ENCODE peak calls at places on chromosomes 11 and 22, in six cellular contexts. H is SK-N-SH, Y is amygdala, B is DMS 273 treated with DMSO at 0.1 percent for 48 hours, G is aorta, K is lower leg skin. O is an unnamed sample.

GRCh38 chr11:92993004-92993403 is 23.6 kb downstream of the MTNR1B start:
- DNase-seq in K (no peak), Y (no peak), H (no peak), B (no peak), G (no peak), O (no peak)

GRCh38 chr11:98062714-98063113 is 958.0 kb upstream of the CNTN5 start:
- DNase-seq in B (no peak), G (no peak), K (no peak), H (no peak), Y (no peak), O (no peak)

GRCh38 chr11:130434521-130435223 is 6.3 kb upstream of the ADAMTS8 start:
- DNase-seq in K (peak; percentile 68), B (peak; percentile 33), Y (peak; percentile 52), G (peak; percentile 84), H (peak; percentile 78), O (peak; percentile 79)

GRCh38 chr11:375065-376025 is 6.0 kb downstream of the B4GALNT4 start:
- DNase-seq in B (no peak), K (no peak), Y (no peak), H (peak; percentile 43), G (no peak), O (no peak)

GRCh38 chr11:81915045-81915444 is 818.6 kb downstream of the FAM181B start:
- DNase-seq in B (no peak), H (no peak), Y (no peak), K (no peak), G (peak; percentile 46), O (no peak)

GRCh38 chr22:19062139-19062789 is 59.9 kb downstream of the DGCR2 start:
- DNase-seq in B (no peak), K (no peak), Y (no peak), H (no peak), G (no peak), O (no peak)

GRCh38 chr22:22070371-22070824 is 87.8 kb upstream of the TOP3B start:
- DNase-seq in K (no peak), G (no peak), H (no peak), B (no peak), Y (no peak), O (no peak)

GRCh38 chr11:1165256-1166041 is 7.7 kb downstream of the MUC5AC start:
- DNase-seq in Y (no peak), H (peak; percentile 30), K (no peak), G (no peak), B (no peak), O (no peak)

GRCh38 chr11:91164452-91164822 is 941.6 kb upstream of the CHORDC1 start:
- DNase-seq in K (no peak), H (no peak), Y (no peak), G (no peak), B (no peak), O (no peak)

GRCh38 chr11:35267504-35267903 is 128.5 kb downstream of the CD44 start:
- DNase-seq in G (no peak), B (no peak), Y (no peak), H (no peak), K (no peak), O (peak; percentile 51)

GRCh38 chr11:130204703-130205095 is 45.1 kb downstream of the ST14 start:
- DNase-seq in H (no peak), K (no peak), B (no peak), G (no peak), Y (no peak), O (no peak)

GRCh38 chr11:45606514-45607024 is 58.9 kb downstream of the CHST1 start:
- DNase-seq in K (no peak), H (peak; percentile 38), Y (peak; percentile 20), G (no peak), B (no peak), O (no peak)

GRCh38 chr11:69127091-69127850 is 28.5 kb upstream of the SMIM38 start:
- DNase-seq in Y (peak; percentile 22), G (peak; percentile 77), K (no peak), H (no peak), B (no peak), O (no peak)

GRCh38 chr11:62245271-62245753 is 3.3 kb downstream of the SCGB1D2 start:
- DNase-seq in Y (no peak), B (no peak), H (peak; percentile 20), K (no peak), G (no peak), O (no peak)

GRCh38 chr11:79940976-79941735 is 500.3 kb upstream of the TENM4 start:
- DNase-seq in Y (no peak), B (no peak), H (no peak), G (no peak), K (no peak), O (no peak)

GRCh38 chr11:9565822-9566560 is 7.5 kb upstream of the WEE1 start:
- DNase-seq in K (peak; percentile 87), Y (no peak), H (peak; percentile 16), B (peak; percentile 50), G (peak; percentile 68), O (peak; percentile 100)

GRCh38 chr11:116276051-116277044 is 496.4 kb downstream of the BUD13 start:
- DNase-seq in G (peak; percentile 71), H (peak; percentile 83), K (no peak), B (no peak), Y (peak; percentile 75), O (peak; percentile 14)

GRCh38 chr11:119739021-119739703 is 10.2 kb upstream of the NECTIN1 start:
- DNase-seq in K (no peak), B (no peak), H (no peak), Y (no peak), G (no peak), O (no peak)

O was measured in fibroblast of the conjunctiva.